ENCODE peak calls at places on chromosomes 3 and 15, in ten cellular contexts. P, R, I, B, Z, N, T, W, V and E are unnamed samples.
A peak's percentile ranks its signal among the peaks of the same experiment; 100 is the strongest.

GRCh38 chr15:82393671-82394070 is 35.9 kb upstream of the GOLGA6L9 start:
- DNase-seq in Z (no peak), B (no peak), I (no peak), R (no peak), P (no peak), N (no peak), T (no peak), V (peak; percentile 53), W (peak; percentile 82), E (no peak)

GRCh38 chr3:12879191-12879815 is 37.9 kb upstream of the RPL32 start:
- DNase-seq in Z (no peak), I (no peak), N (peak; percentile 35), P (no peak), V (no peak), B (no peak), R (no peak), T (no peak), W (no peak), E (peak; percentile 74)

GRCh38 chr15:41622901-41623300 is 37.3 kb upstream of the MGA start:
- DNase-seq in P (no peak), V (no peak), R (no peak), T (no peak), I (no peak), N (no peak), Z (no peak), B (no peak), W (no peak), E (no peak)

GRCh38 chr15:47908950-47909670 is 191.8 kb downstream of the SEMA6D start:
- DNase-seq in R (no peak), T (no peak), I (no peak), P (no peak), N (no peak), V (no peak), W (no peak), B (no peak), Z (no peak), E (no peak)

GRCh38 chr15:67547836-67548531 is 5.5 kb downstream of the MAP2K5 start:
- DNase-seq in B (no peak), P (no peak), Z (no peak), N (no peak), V (peak; percentile 35), W (no peak), I (no peak), R (no peak), T (no peak), E (no peak)

GRCh38 chr3:155448531-155448930 is 155.0 kb upstream of the STRIT1 start:
- DNase-seq in I (no peak), P (no peak), V (no peak), B (no peak), Z (no peak), N (no peak), W (no peak), T (no peak), R (no peak), E (no peak)

GRCh38 chr3:30145281-30145680 is 461.1 kb upstream of the TGFBR2 start:
- DNase-seq in I (no peak), R (no peak), P (no peak), T (no peak), V (no peak), W (no peak), N (no peak), Z (no peak), B (no peak), E (no peak)

GRCh38 chr15:26889298-26889898 is 22.5 kb downstream of the GABRA5 start:
- DNase-seq in N (peak; percentile 82), B (no peak), P (peak; percentile 83), I (no peak), W (peak; percentile 64), R (no peak), Z (peak; percentile 51), T (no peak), V (peak; percentile 79), E (peak; percentile 41)

GRCh38 chr3:34396288-34396687 is 597.9 kb downstream of the PDCD6IP start:
- DNase-seq in R (no peak), W (no peak), T (no peak), I (no peak), P (no peak), B (no peak), Z (no peak), N (no peak), V (no peak), E (no peak)

GRCh38 chr15:58463815-58464697 is 32.3 kb downstream of the LIPC start:
- DNase-seq in Z (no peak), I (no peak), B (no peak), P (no peak), T (no peak), R (no peak), V (no peak), W (peak; percentile 76), N (no peak), E (no peak)

GRCh38 chr3:65484964-65485363 is 553.8 kb downstream of the MAGI1 start:
- DNase-seq in P (no peak), R (no peak), N (no peak), Z (no peak), I (no peak), W (no peak), V (no peak), B (peak; percentile 44), T (no peak), E (no peak)

GRCh38 chr15:40239671-40240618 is 1.1 kb downstream of the PAK6 start:
- DNase-seq in B (no peak), W (no peak), R (no peak), T (no peak), V (no peak), P (peak; percentile 40), N (no peak), Z (no peak), I (peak; percentile 61), E (no peak)

GRCh38 chr3:197256836-197257444 is 41.5 kb downstream of the DLG1 start:
- DNase-seq in P (peak; percentile 50), W (peak; percentile 58), Z (no peak), V (peak; percentile 74), T (no peak), R (no peak), N (peak; percentile 76), I (no peak), B (no peak), E (no peak)

GRCh38 chr15:88613074-88613944 is 7.8 kb upstream of the AEN start:
- DNase-seq in B (no peak), T (no peak), V (no peak), R (no peak), I (no peak), N (no peak), P (peak; percentile 90), Z (no peak), W (no peak), E (no peak)

GRCh38 chr15:71471347-71471746 is 339.0 kb upstream of the NR2E3 start:
- DNase-seq in B (peak; percentile 82), V (no peak), T (no peak), Z (no peak), N (peak; percentile 39), I (no peak), R (no peak), W (no peak), P (no peak), E (no peak)

GRCh38 chr3:4981688-4982494 is 2.7 kb downstream of the BHLHE40 start:
- DNase-seq in Z (no peak), V (peak; percentile 83), W (peak; percentile 68), B (no peak), R (no peak), P (peak; percentile 58), T (no peak), I (no peak), N (peak; percentile 87), E (no peak)

GRCh38 chr3:36763850-36764703 is at the start of gene DCLK3:
- DNase-seq in B (no peak), P (peak; percentile 66), Z (peak; percentile 5), R (no peak), V (no peak), I (peak; percentile 60), W (no peak), N (no peak), T (no peak), E (no peak)

GRCh38 chr3:37668431-37668830 is 193.2 kb upstream of the CTDSPL start:
- DNase-seq in N (no peak), T (peak; percentile 39), I (no peak), W (peak; percentile 7), P (no peak), B (no peak), V (no peak), Z (no peak), R (no peak), E (no peak)

GRCh38 chr3:72997421-72997961 is 880 bp downstream of the PPP4R2 start:
- DNase-seq in T (no peak), P (peak; percentile 75), N (peak; percentile 41), V (peak; percentile 69), Z (no peak), B (no peak), I (no peak), W (peak; percentile 74), R (no peak), E (no peak)

GRCh38 chr15:101024709-101025108 is 105.6 kb downstream of the LRRK1 start:
- DNase-seq in V (no peak), Z (no peak), W (no peak), N (no peak), T (no peak), B (no peak), P (no peak), R (no peak), I (no peak), E (no peak)

GRCh38 chr3:46947981-46948791 is 28.4 kb downstream of the CCDC12 start:
- DNase-seq in I (peak; percentile 89), W (peak; percentile 78), N (peak; percentile 34), Z (no peak), B (peak; percentile 89), R (peak; percentile 84), T (no peak), P (no peak), V (no peak), E (no peak)

GRCh38 chr3:42526616-42527367 is 24.3 kb downstream of the VIPR1 start:
- DNase-seq in B (no peak), N (no peak), R (peak; percentile 20), T (no peak), I (no peak), Z (peak; percentile 29), V (no peak), P (peak; percentile 50), W (no peak), E (no peak)

GRCh38 chr3:155500429-155500828 is 206.9 kb upstream of the STRIT1 start:
- DNase-seq in N (no peak), B (no peak), V (no peak), Z (no peak), R (no peak), I (no peak), T (no peak), W (no peak), P (no peak), E (no peak)

GRCh38 chr3:46707601-46708011 is 6.4 kb downstream of the TMIE start:
- DNase-seq in T (no peak), V (no peak), W (no peak), P (no peak), N (no peak), I (no peak), Z (no peak), B (no peak), R (no peak), E (no peak)

GRCh38 chr3:17894434-17895060 is 152.1 kb upstream of the TBC1D5 start:
- DNase-seq in Z (peak; percentile 11), B (peak; percentile 10), I (peak; percentile 21), W (peak; percentile 19), R (no peak), P (peak; percentile 76), T (no peak), V (peak; percentile 76), N (peak; percentile 86), E (no peak)

GRCh38 chr3:79148786-79149185 is 619.0 kb downstream of the ROBO1 start:
- DNase-seq in V (peak; percentile 56), N (no peak), I (no peak), T (no peak), Z (no peak), B (peak; percentile 1), R (no peak), W (peak; percentile 70), P (no peak), E (no peak)